ENCODE peak calls at places on chromosomes 11 and 22, in five cellular contexts. K, F, S, W and J are unnamed samples. For H3K36me3, the result is how much of the 10 kb centered on the place peaks cover.

GRCh38 chr11:8092587-8093424 is 11.8 kb downstream of the TUB start:
- DNase-seq in K (no peak), F (peak), S (peak), W (peak), J (no peak)

GRCh38 chr22:32880906-32881596 is 79.5 kb downstream of the TIMP3 start:
- DNase-seq in K (no peak), F (peak), S (peak), W (no peak), J (peak)

GRCh38 chr11:122556605-122557004 is 98.9 kb upstream of the UBASH3B start:
- DNase-seq in K (no peak), F (peak), S (no peak), W (no peak), J (no peak)

GRCh38 chr11:114482114-114482513 is 42.8 kb downstream of the REXO2 start:
- DNase-seq in K (no peak), F (no peak), S (no peak), W (no peak), J (no peak)

GRCh38 chr11:105612766-105613165 is 2.9 kb downstream of the GRIA4 start:
- DNase-seq in K (no peak), F (no peak), S (no peak), W (no peak), J (no peak)

GRCh38 chr11:72776844-72777754 is 16.7 kb downstream of the STARD10 start:
- DNase-seq in K (no peak), F (peak), S (peak), W (no peak), J (no peak)

GRCh38 chr11:110828086-110828485 is 115.8 kb upstream of the ARHGAP20 start:
- DNase-seq in K (no peak), F (no peak), S (no peak), W (no peak), J (no peak)

GRCh38 chr11:113705871-113706654 is at the start of gene TMPRSS5:
- DNase-seq in K (no peak), F (no peak), S (no peak), W (peak), J (no peak)

GRCh38 chr11:11993814-11994213 is 14.6 kb downstream of the DKK3 start:
- DNase-seq in K (peak), F (no peak), S (no peak), W (no peak), J (no peak)

GRCh38 chr11:61791737-61792309 is 576 bp downstream of the TMEM258 start:
- DNase-seq in K (no peak), F (peak), S (peak), W (peak), J (no peak)

GRCh38 chr11:24391165-24391564 is 105.7 kb upstream of the LUZP2 start:
- DNase-seq in K (no peak), F (no peak), S (no peak), W (no peak), J (no peak)

GRCh38 chr11:104572279-104572678 is 326.0 kb downstream of the CASP12 start:
- DNase-seq in K (no peak), F (no peak), S (no peak), W (no peak), J (no peak)

GRCh38 chr11:120073196-120073595 is 64.7 kb downstream of the TRIM29 start:
- DNase-seq in K (peak), F (no peak), S (no peak), W (no peak), J (no peak)

GRCh38 chr11:81874627-81875026 is 859.0 kb downstream of the FAM181B start:
- DNase-seq in K (no peak), F (no peak), S (no peak), W (no peak), J (no peak)

GRCh38 chr11:76077575-76078150 is 128.6 kb downstream of the WNT11 start:
- DNase-seq in K (no peak), F (no peak), S (no peak), W (no peak), J (no peak)

GRCh38 chr11:73833067-73833466 is 43.6 kb downstream of the COA4 start:
- DNase-seq in K (no peak), F (no peak), S (no peak), W (no peak), J (no peak)

GRCh38 chr22:36565686-36566085 is 36.7 kb upstream of the EIF3D start:
- DNase-seq in K (no peak), F (no peak), S (no peak), W (no peak), J (no peak)

GRCh38 chr22:17773606-17774205 is 563 bp downstream of the BID start:
- DNase-seq in K (no peak), F (peak), S (peak), W (peak), J (no peak)

GRCh38 chr11:19573666-19574065 is 139.0 kb upstream of the NAV2 start:
- DNase-seq in K (no peak), F (no peak), S (no peak), W (no peak), J (no peak)

GRCh38 chr11:111765320-111765983 is 737 bp downstream of the PPP2R1B start:
- DNase-seq in K (peak), F (no peak), S (no peak), W (no peak), J (no peak)

GRCh38 chr11:57598831-57599155 is 1.3 kb downstream of the SERPING1 start:
- DNase-seq in K (no peak), F (no peak), S (no peak), W (no peak), J (no peak)

GRCh38 chr11:133306019-133306418 is 226.3 kb downstream of the OPCML start:
- DNase-seq in K (no peak), F (no peak), S (no peak), W (no peak), J (no peak)

GRCh38 chr11:33772300-33772699 is 2.0 kb downstream of the FBXO3 start:
- DNase-seq in K (no peak), F (no peak), S (peak), W (peak), J (no peak)

GRCh38 chr11:40306938-40307548 is 1152.4 kb downstream of the LRRC4C start:
- DNase-seq in K (no peak), F (no peak), S (peak), W (peak), J (no peak)

GRCh38 chr11:41306435-41306834 is 153.0 kb downstream of the LRRC4C start:
- DNase-seq in K (no peak), F (no peak), S (no peak), W (no peak), J (no peak)

GRCh38 chr11:87859583-87859982 is 315.7 kb downstream of the RAB38 start:
- DNase-seq in K (no peak), F (no peak), S (no peak), W (no peak), J (no peak)

GRCh38 chr11:6812391-6813005 is 13.0 kb upstream of the OR6A2 start:
- DNase-seq in K (no peak), F (no peak), S (peak), W (peak), J (no peak)

GRCh38 chr22:32127904-32128303 is 31.2 kb downstream of the C22orf42 start:
- DNase-seq in K (no peak), F (no peak), S (peak), W (no peak), J (no peak)

GRCh38 chr11:17734418-17734911 is at the start of gene KCNC1:
- DNase-seq in K (no peak), F (no peak), S (peak), W (no peak), J (no peak)

GRCh38 chr11:1202154-1202775 is 20.6 kb upstream of the MUC5B start:
- DNase-seq in K (peak), F (peak), S (no peak), W (no peak), J (no peak)

GRCh38 chr22:37426532-37427127 is 649 bp downstream of the ELFN2 start:
- DNase-seq in K (no peak), F (no peak), S (no peak), W (no peak), J (no peak)

GRCh38 chr22:31451709-31452571 is 37.7 kb downstream of the EIF4ENIF1 start:
- DNase-seq in K (no peak), F (no peak), S (peak), W (peak), J (no peak)

GRCh38 chr11:3807856-3808845 is at the start of gene PGAP2:
- DNase-seq in K (peak), F (peak), S (peak), W (peak), J (no peak)

GRCh38 chr22:41768420-41768819 is 32.1 kb upstream of the CCDC134 start:
- DNase-seq in K (no peak), F (no peak), S (no peak), W (no peak), J (no peak)

GRCh38 chr22:49764151-49764581 is 63.5 kb downstream of the BRD1 start:
- DNase-seq in K (peak), F (peak), S (no peak), W (no peak), J (no peak)

GRCh38 chr11:91981995-91982394 is 242.6 kb upstream of the FAT3 start:
- DNase-seq in K (no peak), F (peak), S (no peak), W (no peak), J (no peak)

GRCh38 chr11:95327273-95327948 is 96.4 kb upstream of the SESN3 start:
- DNase-seq in K (no peak), F (no peak), S (no peak), W (no peak), J (no peak)

GRCh38 chr11:8709002-8709672 is 26.5 kb downstream of the RPL27A start:
- DNase-seq in K (peak), F (peak), S (no peak), W (no peak), J (peak)

GRCh38 chr11:130301002-130301401 is 13.7 kb downstream of the ZBTB44 start:
- DNase-seq in K (no peak), F (no peak), S (no peak), W (no peak), J (no peak)

GRCh38 chr11:65806972-65807371 is 20.1 kb downstream of the OVOL1 start:
- DNase-seq in K (no peak), F (no peak), S (no peak), W (no peak), J (no peak)
- TF ChIP-seq POLR2A in K (no peak), F (no peak), S (no peak), W (no peak), J (no peak)

GRCh38 chr22:25403752-25404471 is 160.6 kb upstream of the GRK3 start:
- DNase-seq in K (no peak), F (no peak), S (no peak), W (peak), J (no peak)

GRCh38 chr22:25402160-25402500 is 162.3 kb upstream of the GRK3 start:
- DNase-seq in K (no peak), F (no peak), S (no peak), W (no peak), J (no peak)

GRCh38 chr22:25404556-25404922 is 159.9 kb upstream of the GRK3 start:
- DNase-seq in K (no peak), F (no peak), S (peak), W (peak), J (no peak)

GRCh38 chr22:25403284-25403606 is 161.2 kb upstream of the GRK3 start:
- DNase-seq in K (no peak), F (no peak), S (no peak), W (no peak), J (no peak)

DNA sequence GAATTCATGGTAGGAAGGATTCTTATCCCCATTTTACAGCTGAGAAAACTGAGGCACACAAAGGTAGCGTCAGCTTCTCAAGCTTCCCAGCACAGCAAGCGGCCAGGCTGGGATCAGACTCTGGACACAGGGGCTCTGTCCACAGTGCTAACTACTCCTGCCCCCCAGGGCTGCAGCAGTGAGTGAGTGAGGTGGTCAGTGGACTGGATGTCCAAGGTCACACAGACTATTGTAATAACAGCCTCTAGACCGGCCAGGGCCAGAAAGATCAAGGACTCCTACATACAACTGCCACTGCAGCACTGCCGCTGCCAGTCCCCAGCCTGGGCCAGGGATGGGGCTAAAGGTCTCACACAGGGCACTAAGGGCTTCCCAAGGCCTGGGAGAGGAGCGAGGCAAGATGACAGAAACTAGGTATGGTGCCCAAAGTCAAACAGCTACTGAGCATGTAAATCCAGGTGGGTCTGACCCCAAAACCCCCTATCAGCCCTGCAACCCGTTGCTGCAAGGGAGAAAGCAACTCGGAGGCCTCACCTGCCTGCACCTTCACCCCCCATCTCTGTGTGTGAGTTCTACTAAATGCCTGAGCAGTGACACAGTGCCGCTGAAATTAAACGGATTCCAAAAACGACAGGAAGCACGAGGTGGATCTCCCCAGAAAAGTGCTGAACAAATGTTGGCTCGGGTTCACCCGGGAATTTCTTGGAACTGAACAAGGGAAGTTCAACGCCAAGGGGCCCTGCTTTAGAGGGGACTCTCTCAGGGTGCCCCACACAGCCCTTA is 161.8 kb upstream of the GRK3 start:
- DNase-seq in K (no peak), F (peak), S (no peak), W (peak), J (no peak)
- TF ChIP-seq POLR2AphosphoS5 in K (no peak), F (no peak), S (no peak), W (peak), J (peak)

GRCh38 chr11:103086461-103086860 is 5.5 kb downstream of the DCUN1D5 start:
- DNase-seq in K (no peak), F (no peak), S (peak), W (no peak), J (no peak)

GRCh38 chr11:103091441-103091809 is 535 bp downstream of the DCUN1D5 start:
- DNase-seq in K (peak), F (peak), S (no peak), W (peak), J (no peak)

GRCh38 chr11:103091024-103091423 is 936 bp downstream of the DCUN1D5 start:
- DNase-seq in K (no peak), F (no peak), S (no peak), W (peak), J (no peak)

GRCh38 chr11:103085758-103086365 is 6.1 kb downstream of the DCUN1D5 start:
- DNase-seq in K (no peak), F (no peak), S (no peak), W (no peak), J (no peak)
- H3K36me3 ChIP-seq in K (under half), F (under half), S (half or more), W (under half), J (under half)

GRCh38 chr22:46770726-46771125 is 8.3 kb downstream of the TBC1D22A start:
- DNase-seq in K (no peak), F (no peak), S (no peak), W (no peak), J (no peak)
- TF ChIP-seq POLR2A in K (no peak), F (no peak), S (no peak), W (no peak), J (no peak)

DNA sequence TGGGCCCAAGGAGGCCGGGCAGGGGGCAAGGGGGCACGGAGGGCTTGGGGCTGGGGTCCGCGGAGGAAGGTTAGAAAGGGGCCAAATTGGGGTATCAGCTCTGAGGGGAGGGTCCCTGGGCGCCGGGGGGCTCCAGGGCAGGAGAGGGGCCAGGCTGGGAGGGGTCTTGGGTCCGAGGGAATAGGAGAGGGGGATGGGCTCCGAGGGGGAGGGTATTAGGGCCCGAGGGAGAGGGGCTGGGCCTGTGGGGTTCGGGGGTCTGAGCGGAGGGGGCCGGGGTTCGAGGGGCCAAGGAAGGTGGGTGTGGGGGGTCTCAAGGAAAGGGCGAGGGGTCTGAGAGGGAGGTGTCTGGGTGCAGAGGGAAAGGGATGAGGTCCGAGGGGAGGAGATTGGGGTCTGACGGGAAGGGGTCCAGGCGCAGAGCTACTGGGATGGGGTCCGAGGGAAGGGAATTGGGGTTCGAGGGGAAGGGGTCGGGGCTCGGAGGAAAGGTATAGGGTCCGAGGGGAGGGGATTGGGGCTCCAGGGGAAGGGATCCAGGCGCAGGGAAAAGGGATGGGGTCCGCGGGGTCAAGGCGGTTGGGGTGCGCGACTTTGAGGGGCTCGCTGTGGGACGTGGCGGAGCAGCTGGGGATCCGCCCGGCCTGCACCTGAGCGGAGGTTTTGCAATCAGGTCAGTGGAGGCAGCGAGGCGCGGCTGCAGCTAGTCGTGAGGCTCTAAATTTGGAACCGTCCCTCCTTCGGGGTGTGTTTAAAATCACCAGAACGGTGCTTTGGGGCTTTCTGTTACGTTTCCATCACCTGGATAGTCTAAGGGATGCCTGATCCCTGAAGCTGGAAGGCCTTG is 728 bp downstream of the CTTN start:
- DNase-seq in K (no peak), F (peak), S (peak), W (no peak), J (no peak)
- TF ChIP-seq POLR2AphosphoS5 in K (no peak), F (no peak), S (no peak), W (no peak), J (no peak)

DNA sequence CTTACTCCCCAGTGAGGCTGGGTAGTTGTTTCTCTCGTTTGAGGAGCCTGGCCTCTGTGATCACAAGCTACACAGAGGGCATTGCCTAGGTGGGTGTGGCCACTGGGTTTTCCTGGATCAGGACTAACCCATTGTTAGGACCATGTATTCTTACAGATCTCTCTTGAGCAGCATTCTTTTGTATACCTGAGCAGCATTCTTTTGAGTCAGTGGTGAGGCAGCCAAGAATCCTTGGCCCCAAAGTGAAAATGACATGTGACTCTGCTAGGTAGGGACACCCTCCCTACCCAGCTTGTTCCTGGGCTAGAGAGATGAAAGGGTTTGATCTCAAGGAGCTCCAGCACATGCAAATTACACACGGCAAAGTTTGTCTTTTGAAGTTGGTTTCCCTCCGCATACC is 55.1 kb upstream of the HORMAD2 start:
- DNase-seq in K (no peak), F (no peak), S (no peak), W (no peak), J (no peak)
- H3K36me3 ChIP-seq in K (half or more), F (under half), S (under half), W (under half), J (half or more)

GRCh38 chr22:44396021-44396726 is 83.4 kb upstream of the SHISAL1 start:
- DNase-seq in K (peak), F (no peak), S (no peak), W (no peak), J (no peak)
- TF ChIP-seq POLR2A in K (no peak), F (no peak), S (no peak), W (no peak), J (no peak)